ENCODE peak calls at places on chromosome 2, in four cellular contexts. O is neural progenitor cell, A is heart right ventricle, J is A549. G is an unnamed sample.

GRCh38 chr2:215678094-215678493 is 242.2 kb upstream of the FN1 start:
- DNase-seq in O (no peak), A (no peak), J (no peak), G (no peak)

GRCh38 chr2:11560806-11561205 is 27.0 kb downstream of the GREB1 start:
- DNase-seq in O (no peak), A (no peak), J (no peak), G (no peak)

GRCh38 chr2:157782057-157782845 is 93.9 kb downstream of the ACVR1 start:
- DNase-seq in O (no peak), A (peak), J (peak), G (no peak)

GRCh38 chr2:31694444-31694843 is 113.7 kb upstream of the SRD5A2 start:
- DNase-seq in O (peak), A (no peak), J (peak), G (peak)

GRCh38 chr2:27152796-27153464 is 4.1 kb downstream of the TCF23 start:
- DNase-seq in O (no peak), A (no peak), J (no peak), G (peak)

GRCh38 chr2:127061377-127062273 is 45.3 kb downstream of the BIN1 start:
- DNase-seq in O (no peak), A (peak), J (no peak), G (no peak)

GRCh38 chr2:158724803-158725271 is 70.3 kb upstream of the DAPL1 start:
- DNase-seq in O (no peak), A (no peak), J (peak), G (no peak)

GRCh38 chr2:201262718-201263117 is 2.4 kb downstream of the CASP8 start:
- DNase-seq in O (no peak), A (no peak), J (no peak), G (no peak)

GRCh38 chr2:189580267-189580661 is 322 bp downstream of the SLC40A1 start:
- DNase-seq in O (peak), A (peak), J (no peak), G (no peak)

GRCh38 chr2:8684885-8685696 is 3.2 kb downstream of the ID2 start:
- DNase-seq in O (peak), A (peak), J (peak), G (peak)

GRCh38 chr2:31086585-31086984 is 51.7 kb downstream of the GALNT14 start:
- DNase-seq in O (no peak), A (no peak), J (no peak), G (no peak)

GRCh38 chr2:147482590-147483292 is 362.1 kb upstream of the ACVR2A start:
- DNase-seq in O (no peak), A (no peak), J (no peak), G (no peak)

GRCh38 chr2:176079851-176080539 is 3.8 kb downstream of the EVX2 start:
- DNase-seq in O (peak), A (no peak), J (peak), G (no peak)

GRCh38 chr2:238835726-238836301 is 12.1 kb upstream of the TWIST2 start:
- DNase-seq in O (no peak), A (no peak), J (no peak), G (no peak)
- TF ChIP-seq CTCF in O (peak), A (no peak), J (no peak), G (no peak)

DNA sequence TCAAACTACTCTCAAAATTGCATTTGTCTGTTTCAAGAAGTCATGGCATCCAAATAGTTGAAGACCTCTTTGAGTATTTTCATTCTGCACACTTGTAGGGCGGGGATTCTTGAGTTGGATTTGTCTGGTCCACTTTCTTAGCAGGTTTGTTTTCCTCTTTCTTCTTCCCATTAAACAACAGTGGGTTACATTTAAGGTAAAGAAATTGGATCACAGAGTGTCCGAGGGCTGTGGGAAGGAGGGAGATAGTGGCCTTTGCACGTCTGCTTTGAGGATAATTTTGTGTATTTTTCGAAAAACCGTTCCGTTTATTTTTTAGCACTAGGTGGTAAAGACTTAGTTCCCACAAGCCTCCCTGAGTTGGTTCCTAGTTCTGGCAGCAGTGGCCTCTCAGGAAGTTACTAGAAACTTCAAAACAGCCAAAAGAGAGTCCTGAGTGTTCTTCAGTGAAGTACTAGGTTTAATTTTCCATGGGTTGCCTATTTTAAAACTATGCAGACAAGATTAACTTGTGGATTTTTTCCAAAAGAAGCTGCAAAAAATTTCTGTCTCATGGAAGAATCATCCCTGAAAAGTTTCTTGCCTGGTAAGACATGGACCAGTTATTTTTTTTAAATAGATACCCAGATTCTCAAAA is 107.9 kb downstream of the CDC42EP3 start:
- DNase-seq in O (no peak), A (no peak), J (no peak), G (no peak)
- TF ChIP-seq CTCF in O (no peak), A (no peak), J (no peak), G (no peak)

GRCh38 chr2:134674687-134675086 is 44.1 kb downstream of the TMEM163 start:
- DNase-seq in O (no peak), A (no peak), J (no peak), G (no peak)
- TF ChIP-seq CTCF in O (no peak), A (no peak), J (no peak), G (no peak)

GRCh38 chr2:226578879-226579278 is 220.7 kb downstream of the IRS1 start:
- DNase-seq in O (no peak), A (no peak), J (peak), G (peak)
- TF ChIP-seq CTCF in O (no peak), A (no peak), J (no peak), G (no peak)

GRCh38 chr2:64646007-64646880 is 7.5 kb downstream of the SERTAD2 start:
- DNase-seq in O (peak), A (peak), J (peak), G (peak)
- TF ChIP-seq CTCF in O (peak), A (peak), J (peak), G (peak)

GRCh38 chr2:17309741-17310339 is 208.4 kb downstream of the RAD51AP2 start:
- DNase-seq in O (peak), A (peak), J (peak), G (peak)
- TF ChIP-seq CTCF in O (peak), A (peak), J (peak), G (peak)

G was measured in MCF 10A.